ENCODE peak calls at places on chromosome 6, in eight cellular contexts. N, U, Y, M, C, F, V and P are unnamed samples.

GRCh38 chr6:150068173-150068785 is 642 bp downstream of the ULBP3 start:
- DNase-seq in N (no peak), U (no peak), Y (no peak), M (no peak), C (no peak), F (no peak), V (no peak), P (no peak)

GRCh38 chr6:111122458-111123286 is 35.4 kb downstream of the SLC16A10 start:
- DNase-seq in N (no peak), U (no peak), Y (no peak), M (no peak), C (no peak), F (no peak), V (no peak), P (no peak)

GRCh38 chr6:142805042-142805441 is 139.9 kb downstream of the HIVEP2 start:
- DNase-seq in N (no peak), U (no peak), Y (no peak), M (no peak), C (no peak), F (no peak), V (no peak), P (no peak)

GRCh38 chr6:107763959-107764358 is 60.2 kb downstream of the SCML4 start:
- DNase-seq in N (no peak), U (no peak), Y (no peak), M (no peak), C (no peak), F (no peak), V (peak; percentile 75), P (no peak)

GRCh38 chr6:133040025-133040838 is 200.9 kb upstream of the EYA4 start:
- DNase-seq in N (peak; percentile 4), U (no peak), Y (peak; percentile 34), M (no peak), C (no peak), F (no peak), V (peak; percentile 20), P (no peak)

GRCh38 chr6:81752084-81752968 is at the start of gene TENT5A:
- DNase-seq in N (peak; percentile 87), U (peak; percentile 95), Y (peak; percentile 79), M (peak; percentile 95), C (peak; percentile 85), F (peak; percentile 94), V (peak; percentile 89), P (peak; percentile 93)

GRCh38 chr6:157047951-157048350 is 270.8 kb downstream of the ARID1B start:
- DNase-seq in N (no peak), U (no peak), Y (no peak), M (no peak), C (no peak), F (no peak), V (no peak), P (no peak)

GRCh38 chr6:115838763-115839401 is 221.8 kb downstream of the FRK start:
- DNase-seq in N (peak; percentile 9), U (no peak), Y (peak; percentile 48), M (no peak), C (peak; percentile 10), F (no peak), V (peak; percentile 49), P (no peak)

GRCh38 chr6:12012231-12012565 is at the start of gene HIVEP1:
- DNase-seq in N (peak; percentile 54), U (peak; percentile 71), Y (no peak), M (no peak), C (peak; percentile 25), F (peak; percentile 25), V (peak; percentile 12), P (no peak)

GRCh38 chr6:85077098-85077497 is 312.7 kb upstream of the TBX18 start:
- DNase-seq in N (no peak), U (no peak), Y (no peak), M (no peak), C (no peak), F (no peak), V (peak; percentile 36), P (no peak)

GRCh38 chr6:31815025-31815838 is at the start of the genes HSPA1A and HSPA1L:
- DNase-seq in N (peak; percentile 96), U (peak; percentile 98), Y (peak; percentile 97), M (peak; percentile 98), C (peak; percentile 79), F (peak; percentile 98), V (peak; percentile 94), P (peak; percentile 94)

GRCh38 chr6:72382602-72383529 is 239.0 kb upstream of the KCNQ5 start:
- DNase-seq in N (no peak), U (no peak), Y (no peak), M (no peak), C (no peak), F (no peak), V (no peak), P (no peak)

GRCh38 chr6:18837013-18837412 is 449.9 kb downstream of the RNF144B start:
- DNase-seq in N (no peak), U (no peak), Y (no peak), M (no peak), C (no peak), F (no peak), V (no peak), P (no peak)

GRCh38 chr6:106684011-106684410 is 54.6 kb downstream of the QRSL1 start:
- DNase-seq in N (no peak), U (no peak), Y (no peak), M (no peak), C (no peak), F (no peak), V (no peak), P (no peak)

GRCh38 chr6:157537518-157537917 is 156.5 kb downstream of the ZDHHC14 start:
- DNase-seq in N (no peak), U (no peak), Y (no peak), M (no peak), C (no peak), F (no peak), V (no peak), P (no peak)

GRCh38 chr6:73382462-73383113 is 12.0 kb upstream of the DDX43 start:
- DNase-seq in N (no peak), U (no peak), Y (no peak), M (no peak), C (no peak), F (no peak), V (peak; percentile 39), P (no peak)

GRCh38 chr6:81787313-81788068 is 35.0 kb upstream of the TENT5A start:
- DNase-seq in N (no peak), U (no peak), Y (peak; percentile 55), M (no peak), C (no peak), F (no peak), V (peak; percentile 57), P (no peak)

GRCh38 chr6:26260110-26260637 is 104.8 kb upstream of the BTN3A2 start:
- DNase-seq in N (no peak), U (no peak), Y (no peak), M (no peak), C (no peak), F (no peak), V (no peak), P (no peak)

GRCh38 chr6:17725083-17725482 is 18.4 kb upstream of the NUP153 start:
- DNase-seq in N (peak; percentile 26), U (no peak), Y (no peak), M (peak; percentile 54), C (no peak), F (peak; percentile 71), V (no peak), P (no peak)

GRCh38 chr6:56346958-56347357 is 99.6 kb upstream of the COL21A1 start:
- DNase-seq in N (no peak), U (no peak), Y (no peak), M (no peak), C (no peak), F (no peak), V (no peak), P (no peak)